ENCODE peak calls at places on chromosomes 3 and 15, in nine cellular contexts. G is tibial artery, A is OCI-LY7, V is GM13976, I is lower lobe of right lung, H is sigmoid colon, C is choroid plexus epithelial cell, Z is GM23338, Q is nephron progenitor cell. R is an unnamed sample.

GRCh38 chr15:50685976-50686467 is 575 bp downstream of the TRPM7 start:
- DNase-seq in H (peak; percentile 84), V (peak; percentile 83), I (peak; percentile 72), C (peak; percentile 65), Q (peak; percentile 66), Z (peak; percentile 75), G (peak; percentile 84), A (peak; percentile 66), R (peak; percentile 69)

GRCh38 chr3:107356706-107357105 is 20.5 kb upstream of the CCDC54 start:
- DNase-seq in Q (no peak), A (no peak), I (no peak), C (no peak), Z (no peak), V (no peak), H (no peak), G (no peak), R (no peak)

GRCh38 chr3:138049157-138049919 is 39.4 kb downstream of the CLDN18 start:
- DNase-seq in V (no peak), H (no peak), I (no peak), Z (peak; percentile 34), A (no peak), C (peak; percentile 92), Q (no peak), G (no peak), R (no peak)

GRCh38 chr15:59662260-59662659 is 4.9 kb upstream of the GTF2A2 start:
- DNase-seq in I (no peak), H (no peak), C (peak; percentile 17), Z (no peak), Q (no peak), A (no peak), V (no peak), G (no peak), R (no peak)

GRCh38 chr3:160400631-160401150 is 1.2 kb downstream of the SMC4 start:
- DNase-seq in Q (peak; percentile 60), G (peak; percentile 65), A (peak; percentile 49), C (no peak), V (peak; percentile 31), Z (peak; percentile 42), H (peak; percentile 60), I (peak; percentile 66), R (peak; percentile 38)

GRCh38 chr15:92811514-92811913 is 88.6 kb upstream of the CHD2 start:
- DNase-seq in I (no peak), Z (no peak), C (no peak), Q (no peak), A (peak; percentile 49), V (no peak), G (no peak), H (no peak), R (peak; percentile 83)

GRCh38 chr3:133208184-133208583 is 170.0 kb downstream of the TMEM108 start:
- DNase-seq in H (no peak), Q (no peak), A (peak; percentile 5), V (no peak), C (no peak), Z (no peak), I (no peak), G (no peak), R (no peak)

GRCh38 chr3:191303596-191303995 is 25.6 kb upstream of the CCDC50 start:
- DNase-seq in H (no peak), I (no peak), C (no peak), V (no peak), Q (no peak), Z (no peak), A (no peak), G (no peak), R (no peak)

GRCh38 chr15:99412082-99412481 is 153.7 kb upstream of the MEF2A start:
- DNase-seq in V (no peak), G (no peak), I (no peak), A (no peak), Q (no peak), C (no peak), Z (no peak), H (no peak), R (no peak)

GRCh38 chr3:137259709-137260108 is 301.9 kb downstream of the IL20RB start:
- DNase-seq in A (no peak), I (no peak), H (no peak), Z (peak; percentile 49), V (no peak), G (no peak), C (no peak), Q (no peak), R (no peak)

GRCh38 chr15:25678498-25678865 is 184.6 kb downstream of the ATP10A start:
- DNase-seq in C (no peak), I (no peak), V (no peak), Q (no peak), H (peak; percentile 12), Z (no peak), A (no peak), G (no peak), R (no peak)

GRCh38 chr3:151156618-151157216 is 46.3 kb downstream of the GPR171 start:
- DNase-seq in V (peak; percentile 64), A (peak; percentile 77), Q (peak; percentile 31), Z (peak; percentile 92), G (no peak), C (peak; percentile 81), I (no peak), H (no peak), R (no peak)

GRCh38 chr15:30065025-30065801 is 17.5 kb upstream of the GOLGA8J start:
- DNase-seq in I (no peak), V (no peak), A (no peak), C (peak; percentile 82), Z (no peak), Q (no peak), H (no peak), G (no peak), R (no peak)

GRCh38 chr3:90091557-90091956 is 984.1 kb downstream of the EPHA3 start:
- DNase-seq in Q (peak; percentile 49), G (no peak), A (peak; percentile 11), C (peak; percentile 84), I (no peak), H (peak; percentile 72), Z (peak; percentile 70), V (no peak), R (no peak)
- TF ChIP-seq CTCF in Q (peak; percentile 65), G (peak; percentile 66), A (peak; percentile 70), C (peak; percentile 82), I (peak; percentile 42), H (peak; percentile 29), Z (peak; percentile 59), V (peak; percentile 27), R (no peak)

GRCh38 chr3:77042892-77043291 is 3.0 kb downstream of the ROBO2 start:
- DNase-seq in Q (no peak), H (no peak), V (no peak), C (peak; percentile 16), A (no peak), I (no peak), Z (peak; percentile 24), G (no peak), R (no peak)
- TF ChIP-seq CTCF in Q (peak; percentile 26), H (no peak), V (no peak), C (peak; percentile 58), A (no peak), I (no peak), Z (peak; percentile 49), G (no peak), R (no peak)

GRCh38 chr3:187064210-187065115 is 74.8 kb downstream of the RPL39L start:
- DNase-seq in H (no peak), V (no peak), Z (peak; percentile 27), A (peak; percentile 46), C (peak; percentile 42), Q (no peak), I (no peak), G (no peak), R (peak; percentile 55)

GRCh38 chr3:187063286-187064081 is 75.8 kb downstream of the RPL39L start:
- DNase-seq in Z (peak; percentile 37), V (no peak), H (no peak), Q (no peak), A (peak; percentile 56), C (peak; percentile 77), I (no peak), G (no peak), R (peak; percentile 23)

GRCh38 chr3:187062526-187063177 is 76.6 kb downstream of the RPL39L start:
- DNase-seq in I (no peak), H (no peak), Z (no peak), G (no peak), C (peak; percentile 97), A (no peak), V (no peak), Q (no peak), R (no peak)

GRCh38 chr3:187069857-187070516 is 69.3 kb downstream of the RPL39L start:
- DNase-seq in V (no peak), G (no peak), I (no peak), Z (no peak), Q (no peak), H (no peak), C (no peak), A (no peak), R (no peak)

DNA sequence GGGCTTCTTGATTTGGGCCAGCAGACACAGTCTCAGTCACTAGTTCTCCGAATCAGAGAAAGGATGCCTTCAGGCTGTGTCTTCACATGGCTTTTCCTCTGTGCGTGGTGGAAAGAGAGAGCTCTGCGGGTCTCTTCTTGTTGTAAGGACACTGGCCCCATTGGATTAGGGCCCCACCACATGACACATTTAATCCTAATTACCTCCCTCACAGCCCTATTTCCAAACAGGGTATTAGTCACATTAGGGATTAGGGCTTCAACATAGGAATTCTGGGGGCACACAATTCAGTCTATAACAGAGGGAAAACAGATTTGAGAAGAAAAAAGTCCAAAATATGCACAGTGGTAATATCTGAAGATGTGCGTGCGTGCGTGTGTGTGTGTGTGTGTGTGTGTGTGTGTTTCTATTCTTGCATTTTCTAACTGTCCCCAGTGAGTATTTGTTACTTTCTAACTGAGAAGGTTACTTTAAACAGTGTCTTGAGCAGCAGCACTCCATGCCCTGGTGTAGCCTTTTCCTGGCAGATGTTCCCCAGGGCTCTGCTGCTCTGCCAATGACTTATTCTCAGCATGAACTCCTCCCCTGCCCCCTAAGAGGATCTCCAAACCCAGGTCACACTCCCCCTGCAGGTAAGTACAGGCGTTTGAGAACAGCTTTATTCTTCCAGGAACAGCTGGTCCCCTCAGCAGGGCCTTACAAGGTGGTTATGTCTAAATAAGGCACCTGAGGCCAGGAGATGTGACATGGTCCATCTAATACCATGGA is 72.9 kb downstream of the RPL39L start:
- DNase-seq in Z (peak; percentile 94), H (no peak), Q (peak; percentile 12), I (no peak), G (no peak), V (peak; percentile 37), A (peak; percentile 94), C (peak; percentile 59), R (no peak)
- TF ChIP-seq CTCF in Z (peak; percentile 74), H (no peak), Q (peak; percentile 13), I (peak; percentile 7), G (no peak), V (no peak), A (peak; percentile 82), C (peak; percentile 52), R (no peak)

DNA sequence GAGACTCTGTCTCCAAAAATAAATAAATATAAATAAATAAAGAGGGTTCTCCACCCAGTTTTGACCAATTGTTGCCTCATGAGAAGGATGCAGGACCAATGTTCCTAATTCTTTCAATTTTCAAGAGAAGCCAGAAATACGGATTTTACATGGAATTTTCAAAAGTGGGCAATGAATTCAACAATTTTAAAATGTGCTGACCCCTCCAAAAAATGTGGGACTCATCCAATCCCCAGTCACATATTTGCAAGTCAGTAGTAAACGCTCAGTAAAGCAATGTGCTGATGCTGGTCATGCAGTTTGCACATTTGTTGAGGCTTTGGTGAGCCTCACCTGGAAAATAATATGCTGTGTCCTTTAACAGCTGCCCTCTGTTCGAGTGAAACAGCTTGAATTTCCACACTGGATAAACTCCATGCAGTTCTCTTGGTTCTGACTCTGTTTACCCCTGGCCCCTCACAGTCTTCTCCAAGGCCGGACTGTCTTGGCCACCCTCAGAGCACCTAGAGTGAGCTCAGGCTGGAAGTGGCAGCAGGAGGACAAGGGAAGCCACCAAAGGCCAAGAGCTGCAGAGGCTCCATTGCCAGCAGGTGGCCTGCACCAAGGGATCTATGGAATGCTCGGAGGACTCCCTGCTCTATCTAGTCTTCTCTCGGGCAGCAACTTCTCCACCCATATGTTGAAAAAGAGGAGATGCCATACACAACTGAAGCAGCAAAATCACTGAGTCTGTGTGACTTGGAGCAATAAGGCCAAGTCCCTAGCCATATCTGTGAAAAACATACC is 246.8 kb downstream of the UACA start:
- DNase-seq in H (no peak), I (no peak), Z (no peak), A (no peak), V (no peak), C (no peak), G (no peak), Q (no peak), R (no peak)
- TF ChIP-seq CTCF in H (no peak), I (no peak), Z (no peak), A (no peak), V (no peak), C (no peak), G (no peak), Q (no peak), R (no peak)

R was measured in body of pancreas.